ENCODE peak calls at places on chromosome 4, in seven cellular contexts. O is IMR-90, T is SK-N-SH, L is HepG2, K is H1, M is K562, P is GM12878. R is an unnamed sample. For H3K4me1, the result is how much of the 10 kb centered on the place peaks cover.

GRCh38 chr4:118955515-118955914 is 66.9 kb downstream of the SYNPO2 start:
- DNase-seq in O (no peak), T (no peak), L (no peak), K (no peak), M (no peak), P (no peak), R (no peak)

GRCh38 chr4:28822163-28822562 is 1898.0 kb upstream of the PCDH7 start:
- DNase-seq in O (peak), T (no peak), L (no peak), K (no peak), M (no peak), P (no peak), R (no peak)

GRCh38 chr4:54482529-54482961 is 175.2 kb upstream of the KIT start:
- DNase-seq in O (peak), T (no peak), L (no peak), K (no peak), M (peak), P (no peak), R (no peak)

GRCh38 chr4:75484195-75484594 is 30.0 kb downstream of the RCHY1 start:
- DNase-seq in O (no peak), T (no peak), L (no peak), K (no peak), M (no peak), P (no peak), R (no peak)

GRCh38 chr4:92304073-92304472 is 307 bp downstream of the GRID2 start:
- DNase-seq in O (no peak), T (peak), L (no peak), K (no peak), M (no peak), P (no peak), R (no peak)

GRCh38 chr4:82500106-82500738 is 61.6 kb downstream of the TMEM150C start:
- DNase-seq in O (peak), T (no peak), L (no peak), K (no peak), M (no peak), P (no peak), R (no peak)

GRCh38 chr4:91914176-91914804 is 389.5 kb upstream of the GRID2 start:
- DNase-seq in O (no peak), T (no peak), L (no peak), K (no peak), M (no peak), P (no peak), R (no peak)

GRCh38 chr4:119765951-119766350 is 137.3 kb upstream of the PDE5A start:
- DNase-seq in O (no peak), T (no peak), L (no peak), K (no peak), M (no peak), P (no peak), R (no peak)

GRCh38 chr4:10605746-10606482 is 78.7 kb downstream of the CLNK start:
- DNase-seq in O (peak), T (no peak), L (no peak), K (no peak), M (no peak), P (no peak), R (no peak)

GRCh38 chr4:148056879-148057278 is 325.0 kb downstream of the ARHGAP10 start:
- DNase-seq in O (peak), T (no peak), L (no peak), K (no peak), M (peak), P (peak), R (peak)

GRCh38 chr4:8104491-8105302 is 53.9 kb downstream of the ABLIM2 start:
- DNase-seq in O (no peak), T (no peak), L (no peak), K (no peak), M (no peak), P (no peak), R (no peak)

GRCh38 chr4:8766610-8767009 is 105.0 kb downstream of the HMX1 start:
- DNase-seq in O (no peak), T (no peak), L (no peak), K (no peak), M (no peak), P (no peak), R (no peak)

GRCh38 chr4:15893967-15894366 is 44.6 kb downstream of the FGFBP1 start:
- DNase-seq in O (peak), T (no peak), L (no peak), K (no peak), M (no peak), P (no peak), R (peak)

GRCh38 chr4:185771696-185772390 is 40.2 kb downstream of the SORBS2 start:
- DNase-seq in O (no peak), T (no peak), L (no peak), K (no peak), M (no peak), P (no peak), R (no peak)

GRCh38 chr4:153750197-153750817 is 9.5 kb downstream of the RNF175 start:
- DNase-seq in O (peak), T (peak), L (peak), K (peak), M (peak), P (peak), R (peak)

GRCh38 chr4:155666701-155667537 is at the start of gene GUCY1A1:
- DNase-seq in O (no peak), T (peak), L (no peak), K (peak), M (no peak), P (no peak), R (no peak)

GRCh38 chr4:100696531-100696930 is 178.7 kb upstream of the EMCN start:
- DNase-seq in O (no peak), T (no peak), L (no peak), K (no peak), M (no peak), P (no peak), R (no peak)

GRCh38 chr4:185209031-185209851 is at the start of gene SNX25:
- DNase-seq in O (peak), T (peak), L (peak), K (peak), M (peak), P (no peak), R (peak)

GRCh38 chr4:112526061-112526460 is 10.1 kb upstream of the NEUROG2 start:
- DNase-seq in O (peak), T (no peak), L (no peak), K (no peak), M (no peak), P (no peak), R (no peak)

GRCh38 chr4:75916091-75916661 is 13.9 kb upstream of the PPEF2 start:
- DNase-seq in O (peak), T (peak), L (peak), K (no peak), M (peak), P (no peak), R (peak)

GRCh38 chr4:186693159-186693815 is 30.4 kb downstream of the FAT1 start:
- DNase-seq in O (peak), T (no peak), L (no peak), K (no peak), M (peak), P (no peak), R (peak)

GRCh38 chr4:155889036-155889793 is 14.3 kb upstream of the TDO2 start:
- DNase-seq in O (peak), T (no peak), L (no peak), K (no peak), M (no peak), P (peak), R (no peak)

GRCh38 chr4:30757357-30757756 is 37.2 kb downstream of the PCDH7 start:
- DNase-seq in O (peak), T (no peak), L (no peak), K (no peak), M (no peak), P (no peak), R (no peak)

GRCh38 chr4:4200624-4201023 is 26.1 kb downstream of the OTOP1 start:
- DNase-seq in O (peak), T (no peak), L (no peak), K (no peak), M (no peak), P (no peak), R (no peak)

GRCh38 chr4:52658671-52659015 is 458 bp downstream of the USP46 start:
- DNase-seq in O (no peak), T (peak), L (no peak), K (no peak), M (no peak), P (no peak), R (no peak)

GRCh38 chr4:39228377-39228776 is 46.0 kb downstream of the WDR19 start:
- DNase-seq in O (no peak), T (no peak), L (no peak), K (no peak), M (no peak), P (no peak), R (no peak)

GRCh38 chr4:37970702-37971101 is 10.5 kb downstream of the PTTG2 start:
- DNase-seq in O (peak), T (peak), L (peak), K (no peak), M (peak), P (no peak), R (peak)

DNA sequence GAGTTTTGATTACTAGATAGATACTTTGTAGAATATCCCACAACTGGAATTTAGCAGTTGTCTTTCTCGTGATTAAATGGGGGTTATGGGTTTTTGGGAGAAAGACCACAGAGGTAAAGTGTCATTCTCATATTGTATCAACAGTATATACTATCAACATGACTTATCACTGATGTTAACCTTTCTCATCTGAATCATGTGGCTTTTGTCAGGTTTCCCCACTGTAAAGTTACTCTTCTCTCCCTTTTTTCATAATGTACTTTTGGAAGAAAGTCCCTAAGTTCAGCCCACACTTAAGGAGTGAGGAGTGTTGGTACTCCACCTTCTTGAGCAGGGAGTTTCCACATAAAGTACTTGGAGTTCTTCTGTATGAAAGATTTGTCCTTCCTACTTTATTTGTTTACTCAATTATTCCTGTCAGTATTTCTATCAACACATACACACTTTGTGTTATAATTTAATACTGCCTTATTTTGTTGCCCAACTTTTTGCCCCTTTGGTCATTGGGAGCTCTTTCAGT is 169.9 kb downstream of the ZNF330 start:
- DNase-seq in O (no peak), T (no peak), L (no peak), K (no peak), M (no peak), P (no peak), R (no peak)
- TF ChIP-seq RAD21 in O (no peak), T (no peak), L (no peak), K (no peak), M (no peak), P (no peak), R (no peak)

DNA sequence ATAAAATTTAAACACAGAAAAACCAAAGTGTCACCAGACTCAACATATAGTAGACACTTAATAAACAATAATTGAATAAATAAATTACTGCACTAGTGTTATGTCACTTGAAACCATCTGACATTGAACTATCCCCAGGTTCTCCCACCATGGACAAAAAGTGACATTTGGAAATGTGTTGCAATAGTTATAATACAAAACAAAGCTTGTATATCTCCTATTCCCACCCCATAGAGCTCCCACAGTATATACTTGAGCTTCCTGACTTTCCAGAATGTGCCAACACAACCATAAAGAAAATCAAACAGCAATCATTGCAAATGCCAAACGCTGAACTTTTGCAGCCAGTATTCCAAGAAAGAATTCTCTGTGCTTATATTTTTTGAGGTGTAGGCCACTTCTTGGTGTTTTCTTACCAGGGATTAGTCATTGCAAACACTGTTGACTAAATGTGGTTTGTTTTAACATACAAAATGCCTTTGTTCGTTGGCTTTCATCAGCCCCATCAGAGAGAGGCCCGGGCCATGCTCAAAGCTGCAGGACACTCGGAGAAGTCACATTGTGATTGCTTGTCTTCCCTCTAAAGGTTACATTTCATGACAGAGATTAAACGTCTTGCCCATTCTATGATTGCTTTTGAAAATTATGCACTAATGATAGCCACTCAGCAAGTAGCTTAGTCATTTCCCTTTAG is 33.8 kb downstream of the PPARGC1A start:
- DNase-seq in O (peak), T (no peak), L (peak), K (no peak), M (no peak), P (no peak), R (no peak)
- TF ChIP-seq RFX5 in O (no peak), T (no peak), L (no peak), K (no peak), M (no peak), P (no peak), R (no peak)

GRCh38 chr4:40573593-40574311 is 55.9 kb downstream of the RBM47 start:
- DNase-seq in O (peak), T (no peak), L (no peak), K (no peak), M (no peak), P (peak), R (no peak)

GRCh38 chr4:40570348-40571077 is 59.2 kb downstream of the RBM47 start:
- DNase-seq in O (peak), T (no peak), L (no peak), K (no peak), M (no peak), P (no peak), R (no peak)

GRCh38 chr4:40575846-40576245 is 53.8 kb downstream of the RBM47 start:
- DNase-seq in O (no peak), T (no peak), L (no peak), K (no peak), M (no peak), P (no peak), R (no peak)

GRCh38 chr4:40572692-40573287 is 56.9 kb downstream of the RBM47 start:
- DNase-seq in O (no peak), T (no peak), L (no peak), K (no peak), M (no peak), P (no peak), R (no peak)

DNA sequence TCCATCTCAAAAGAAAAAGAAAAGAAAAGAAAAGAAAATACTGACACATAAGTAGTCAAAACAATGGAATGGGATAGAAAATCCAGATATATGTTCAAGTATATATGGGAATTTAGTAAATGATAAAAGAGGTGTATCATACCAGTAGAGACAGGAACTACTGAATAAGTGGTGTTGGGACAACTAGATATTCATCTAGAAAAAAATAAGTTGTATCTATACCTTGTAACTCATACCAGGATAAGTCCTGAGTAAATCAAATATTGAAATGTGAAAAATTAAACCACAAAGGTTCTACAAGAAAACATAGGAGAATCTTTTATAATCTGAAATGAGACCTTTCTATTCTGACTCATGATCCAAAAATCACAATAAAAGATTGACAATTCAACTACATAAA is 58.5 kb downstream of the RBM47 start:
- DNase-seq in O (no peak), T (no peak), L (no peak), K (no peak), M (no peak), P (no peak), R (no peak)
- H3K4me1 ChIP-seq in O (under half), T (under half), L (under half), K (under half), M (under half), P (under half), R (under half)

GRCh38 chr4:17814140-17814539 is 3.4 kb downstream of the NCAPG start:
- DNase-seq in O (peak), T (no peak), L (no peak), K (no peak), M (no peak), P (no peak), R (no peak)

GRCh38 chr4:17816142-17816541 is 5.4 kb downstream of the NCAPG start:
- DNase-seq in O (no peak), T (no peak), L (no peak), K (no peak), M (no peak), P (no peak), R (no peak)

GRCh38 chr4:17812801-17813200 is 2.0 kb downstream of the NCAPG start:
- DNase-seq in O (no peak), T (no peak), L (no peak), K (no peak), M (no peak), P (no peak), R (no peak)

GRCh38 chr4:17812125-17812524 is 1.3 kb downstream of the NCAPG start:
- DNase-seq in O (no peak), T (no peak), L (no peak), K (no peak), M (no peak), P (no peak), R (no peak)

GRCh38 chr4:17817027-17817426 is 6.2 kb downstream of the NCAPG start:
- DNase-seq in O (peak), T (peak), L (peak), K (no peak), M (no peak), P (peak), R (no peak)
- TF ChIP-seq RAD21 in O (peak), T (peak), L (no peak), K (peak), M (peak), P (peak), R (peak)

GRCh38 chr4:102610007-102610406 is 108.8 kb downstream of the NFKB1 start:
- DNase-seq in O (peak), T (no peak), L (no peak), K (no peak), M (no peak), P (no peak), R (no peak)
- TF ChIP-seq RFX5 in O (no peak), T (no peak), L (no peak), K (no peak), M (no peak), P (no peak), R (no peak)

DNA sequence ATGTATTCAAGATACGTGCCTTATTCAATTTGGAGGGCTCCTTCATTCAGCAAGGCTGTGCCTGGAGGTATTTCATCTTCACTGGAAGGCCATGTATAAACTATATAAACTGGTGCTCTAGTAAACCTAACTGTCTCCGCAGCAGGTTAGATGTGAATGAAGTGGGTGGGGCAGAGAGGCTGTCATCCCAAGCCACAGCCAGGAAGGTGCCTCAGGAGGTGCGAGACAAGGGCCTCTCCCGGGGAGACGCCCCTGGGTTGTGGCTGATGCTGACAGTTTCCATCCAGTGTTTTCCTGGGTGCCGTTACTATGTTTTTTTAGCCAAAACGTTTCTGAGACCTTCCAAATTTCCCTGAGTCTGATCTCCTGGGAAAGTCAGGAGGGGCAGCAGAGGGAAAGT is 221.5 kb upstream of the RPL34 start:
- DNase-seq in O (no peak), T (no peak), L (no peak), K (no peak), M (no peak), P (no peak), R (no peak)
- H3K4me1 ChIP-seq in O (under half), T (under half), L (under half), K (under half), M (under half), P (under half), R (under half)